ENCODE peak calls at places on chromosome 5, in five cellular contexts. One of them, this sample, is unnamed.

GRCh38 chr5:159581502-159582249 is 251.4 kb upstream of the IL12B start:
- DNase-seq in colonic mucosa: no peak
- DNase-seq in neural crest cell: no peak
- DNase-seq in A673: no peak
- DNase-seq in NCI-H748 treated with DMSO at 0.1 percent for 48 hours: no peak
- DNase-seq in this sample: no peak

GRCh38 chr5:38465045-38465444 is 91.4 kb downstream of the LIFR start:
- DNase-seq in NCI-H748 treated with DMSO at 0.1 percent for 48 hours: no peak
- DNase-seq in colonic mucosa: no peak
- DNase-seq in A673: no peak
- DNase-seq in neural crest cell: no peak
- DNase-seq in this sample: no peak

GRCh38 chr5:174624754-174625506 is 99.5 kb upstream of the MSX2 start:
- DNase-seq in NCI-H748 treated with DMSO at 0.1 percent for 48 hours: no peak
- DNase-seq in colonic mucosa: no peak
- DNase-seq in neural crest cell: no peak
- DNase-seq in A673: no peak
- DNase-seq in this sample: no peak

GRCh38 chr5:31470608-31471007 is 61.3 kb downstream of the DROSHA start:
- DNase-seq in NCI-H748 treated with DMSO at 0.1 percent for 48 hours: no peak
- DNase-seq in colonic mucosa: no peak
- DNase-seq in A673: peak
- DNase-seq in neural crest cell: no peak
- DNase-seq in this sample: no peak

GRCh38 chr5:117394506-117395157 is 820.0 kb upstream of the SEMA6A start:
- DNase-seq in NCI-H748 treated with DMSO at 0.1 percent for 48 hours: no peak
- DNase-seq in neural crest cell: no peak
- DNase-seq in A673: no peak
- DNase-seq in colonic mucosa: peak
- DNase-seq in this sample: peak

GRCh38 chr5:53479656-53480473 is 564 bp upstream of the FST start:
- DNase-seq in colonic mucosa: peak
- DNase-seq in NCI-H748 treated with DMSO at 0.1 percent for 48 hours: peak
- DNase-seq in A673: peak
- DNase-seq in neural crest cell: peak
- DNase-seq in this sample: peak

GRCh38 chr5:136636001-136636400 is 270.7 kb upstream of the TRPC7 start:
- DNase-seq in colonic mucosa: no peak
- DNase-seq in A673: no peak
- DNase-seq in neural crest cell: no peak
- DNase-seq in NCI-H748 treated with DMSO at 0.1 percent for 48 hours: no peak
- DNase-seq in this sample: no peak

GRCh38 chr5:61051267-61051666 is 106.3 kb downstream of the NDUFAF2 start:
- DNase-seq in A673: peak
- DNase-seq in NCI-H748 treated with DMSO at 0.1 percent for 48 hours: no peak
- DNase-seq in colonic mucosa: no peak
- DNase-seq in neural crest cell: no peak
- DNase-seq in this sample: no peak

GRCh38 chr5:71839049-71839834 is 120.2 kb downstream of the CARTPT start:
- DNase-seq in NCI-H748 treated with DMSO at 0.1 percent for 48 hours: no peak
- DNase-seq in A673: no peak
- DNase-seq in colonic mucosa: no peak
- DNase-seq in neural crest cell: no peak
- DNase-seq in this sample: no peak

GRCh38 chr5:103262422-103262871 is 3.9 kb downstream of the MACIR start:
- DNase-seq in NCI-H748 treated with DMSO at 0.1 percent for 48 hours: no peak
- DNase-seq in A673: no peak
- DNase-seq in neural crest cell: no peak
- DNase-seq in colonic mucosa: no peak
- DNase-seq in this sample: no peak

GRCh38 chr5:1480217-1480616 is 35.0 kb upstream of the SLC6A3 start:
- DNase-seq in neural crest cell: no peak
- DNase-seq in colonic mucosa: no peak
- DNase-seq in A673: no peak
- DNase-seq in NCI-H748 treated with DMSO at 0.1 percent for 48 hours: no peak
- DNase-seq in this sample: no peak

GRCh38 chr5:178288373-178289368 is 56.1 kb upstream of the PHYKPL start:
- DNase-seq in colonic mucosa: no peak
- DNase-seq in NCI-H748 treated with DMSO at 0.1 percent for 48 hours: no peak
- DNase-seq in A673: no peak
- DNase-seq in neural crest cell: no peak
- DNase-seq in this sample: no peak

GRCh38 chr5:108102463-108102862 is 279.4 kb downstream of the FBXL17 start:
- DNase-seq in A673: no peak
- DNase-seq in neural crest cell: no peak
- DNase-seq in NCI-H748 treated with DMSO at 0.1 percent for 48 hours: no peak
- DNase-seq in colonic mucosa: no peak
- DNase-seq in this sample: no peak

GRCh38 chr5:350355-350754 is 28.8 kb downstream of the AHRR start:
- DNase-seq in A673: no peak
- DNase-seq in neural crest cell: no peak
- DNase-seq in NCI-H748 treated with DMSO at 0.1 percent for 48 hours: no peak
- DNase-seq in colonic mucosa: no peak
- DNase-seq in this sample: no peak

GRCh38 chr5:111463304-111463703 is 49.0 kb downstream of the STARD4 start:
- DNase-seq in NCI-H748 treated with DMSO at 0.1 percent for 48 hours: peak
- DNase-seq in A673: no peak
- DNase-seq in colonic mucosa: no peak
- DNase-seq in neural crest cell: no peak
- DNase-seq in this sample: no peak

GRCh38 chr5:54518146-54519082 is 855 bp downstream of the SNX18 start:
- DNase-seq in colonic mucosa: peak
- DNase-seq in A673: peak
- DNase-seq in neural crest cell: peak
- DNase-seq in NCI-H748 treated with DMSO at 0.1 percent for 48 hours: peak
- DNase-seq in this sample: peak

GRCh38 chr5:172886974-172887491 is 53.0 kb downstream of the ERGIC1 start:
- DNase-seq in colonic mucosa: no peak
- DNase-seq in NCI-H748 treated with DMSO at 0.1 percent for 48 hours: no peak
- DNase-seq in neural crest cell: no peak
- DNase-seq in A673: no peak
- DNase-seq in this sample: peak

GRCh38 chr5:150485770-150486401 is 22.0 kb upstream of the NDST1 start:
- DNase-seq in NCI-H748 treated with DMSO at 0.1 percent for 48 hours: no peak
- DNase-seq in neural crest cell: peak
- DNase-seq in colonic mucosa: peak
- DNase-seq in A673: peak
- DNase-seq in this sample: no peak

This sample was measured in left colon.